ENCODE peak calls at places on chromosomes 13 and 19, in four cellular contexts. One of them, this sample, is unnamed.

GRCh38 chr19:33152178-33152577 is 20.3 kb downstream of the WDR88 start:
- DNase-seq in IMR-90: peak; percentile 50
- DNase-seq in A549: no peak
- DNase-seq in K562: no peak
- DNase-seq in this sample: no peak

GRCh38 chr19:47745010-47745901 is at the start of gene NOP53:
- DNase-seq in IMR-90: peak; percentile 96
- DNase-seq in K562: peak; percentile 83
- DNase-seq in A549: peak; percentile 99
- DNase-seq in this sample: peak; percentile 96

GRCh38 chr13:37023871-37024270 is 23.3 kb downstream of the EXOSC8 start:
- DNase-seq in IMR-90: peak; percentile 70
- DNase-seq in A549: no peak
- DNase-seq in K562: no peak
- DNase-seq in this sample: no peak

GRCh38 chr13:84605927-84606326 is 723.7 kb upstream of the SLITRK1 start:
- DNase-seq in A549: no peak
- DNase-seq in K562: no peak
- DNase-seq in IMR-90: no peak
- DNase-seq in this sample: no peak

GRCh38 chr19:46610851-46611770 is 10.0 kb downstream of the CALM3 start:
- DNase-seq in K562: no peak
- DNase-seq in A549: no peak
- DNase-seq in IMR-90: peak; percentile 36
- DNase-seq in this sample: peak; percentile 10

GRCh38 chr13:45040626-45041025 is 51.3 kb downstream of the GPALPP1 start:
- DNase-seq in IMR-90: no peak
- DNase-seq in K562: no peak
- DNase-seq in A549: no peak
- DNase-seq in this sample: no peak

GRCh38 chr19:48560095-48560530 is 8.1 kb downstream of the SULT2B1 start:
- DNase-seq in A549: peak; percentile 72
- DNase-seq in K562: peak; percentile 47
- DNase-seq in IMR-90: no peak
- DNase-seq in this sample: no peak

GRCh38 chr19:46955114-46955812 is 64.4 kb upstream of the NPAS1 start:
- DNase-seq in A549: no peak
- DNase-seq in K562: peak; percentile 38
- DNase-seq in IMR-90: peak; percentile 52
- DNase-seq in this sample: no peak

GRCh38 chr13:111531505-111531904 is 211.1 kb downstream of the TEX29 start:
- DNase-seq in K562: no peak
- DNase-seq in IMR-90: peak; percentile 0
- DNase-seq in A549: peak; percentile 6
- DNase-seq in this sample: no peak

GRCh38 chr19:5578094-5578846 is 10.5 kb upstream of the TINCR start:
- DNase-seq in K562: peak; percentile 90
- DNase-seq in IMR-90: peak; percentile 38
- DNase-seq in A549: peak; percentile 33
- DNase-seq in this sample: peak; percentile 95

DNA sequence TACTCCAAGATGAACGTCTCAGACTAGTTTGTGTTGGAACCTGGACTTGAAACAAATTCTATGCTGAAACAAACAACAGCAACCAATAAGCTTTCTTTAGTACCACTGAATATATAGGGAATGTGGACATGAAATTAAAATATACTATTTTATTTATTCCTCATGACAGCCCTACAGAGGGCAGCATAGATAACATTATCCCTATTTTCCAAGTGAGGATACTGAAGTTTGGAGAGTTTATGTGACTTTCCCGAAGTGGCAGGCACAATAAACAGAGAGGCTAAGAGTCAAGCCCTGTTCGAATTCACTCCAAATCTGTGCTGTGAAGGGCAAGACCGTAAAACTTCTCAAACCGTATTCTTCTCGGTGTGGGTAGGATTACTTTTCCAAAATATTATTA is 509.9 kb upstream of the GPC6 start:
- DNase-seq in IMR-90: peak; percentile 19
- DNase-seq in K562: no peak
- DNase-seq in A549: no peak
- DNase-seq in this sample: no peak
- TF ChIP-seq RFX5 in IMR-90: no peak
- TF ChIP-seq RFX5 in K562: no peak
- TF ChIP-seq RFX5 in A549: no peak
- TF ChIP-seq RFX5 in this sample: no peak

GRCh38 chr19:39934584-39935233 is at the start of gene FCGBP:
- DNase-seq in IMR-90: no peak
- DNase-seq in K562: no peak
- DNase-seq in A549: no peak
- DNase-seq in this sample: no peak

GRCh38 chr19:39935262-39935661 is 828 bp upstream of the FCGBP start:
- DNase-seq in A549: no peak
- DNase-seq in IMR-90: no peak
- DNase-seq in K562: no peak
- DNase-seq in this sample: no peak

GRCh38 chr19:39936622-39937021 is 2.2 kb upstream of the FCGBP start:
- DNase-seq in IMR-90: no peak
- DNase-seq in K562: no peak
- DNase-seq in A549: no peak
- DNase-seq in this sample: no peak

GRCh38 chr19:39937094-39937493 is 2.7 kb upstream of the FCGBP start:
- DNase-seq in A549: no peak
- DNase-seq in IMR-90: no peak
- DNase-seq in K562: no peak
- DNase-seq in this sample: no peak

DNA sequence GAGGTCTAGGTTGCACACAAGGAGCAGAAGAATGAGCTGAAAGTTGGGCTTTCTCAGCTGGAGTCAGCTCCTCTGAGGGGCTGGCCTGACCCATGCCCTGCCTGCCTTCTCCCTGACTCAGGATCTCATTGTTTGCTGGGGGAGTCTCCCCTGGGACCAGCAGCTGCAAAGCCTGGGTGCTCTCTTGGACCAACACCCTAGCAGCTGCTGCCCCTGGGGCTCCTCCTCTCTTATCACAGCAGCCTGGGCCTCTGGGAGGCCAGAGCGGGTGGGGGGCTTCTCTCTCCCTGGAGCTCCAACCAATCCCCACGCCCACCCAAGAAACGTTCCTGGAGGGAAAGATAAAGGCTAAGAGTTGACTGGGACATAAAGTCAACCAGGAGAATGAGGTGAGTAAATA is 1.6 kb upstream of the FCGBP start:
- DNase-seq in IMR-90: no peak
- DNase-seq in K562: no peak
- DNase-seq in A549: peak; percentile 65
- DNase-seq in this sample: no peak
- TF ChIP-seq RFX5 in IMR-90: no peak
- TF ChIP-seq RFX5 in K562: no peak
- TF ChIP-seq RFX5 in A549: no peak
- TF ChIP-seq RFX5 in this sample: no peak

GRCh38 chr19:4525563-4526002 is 7.3 kb upstream of the PLIN4 start:
- DNase-seq in A549: no peak
- DNase-seq in IMR-90: no peak
- DNase-seq in K562: no peak
- DNase-seq in this sample: no peak

GRCh38 chr19:4521888-4522242 is 3.6 kb upstream of the PLIN4 start:
- DNase-seq in IMR-90: no peak
- DNase-seq in A549: no peak
- DNase-seq in K562: no peak
- DNase-seq in this sample: no peak

GRCh38 chr19:4524808-4525562 is 6.7 kb upstream of the PLIN4 start:
- DNase-seq in K562: peak; percentile 65
- DNase-seq in IMR-90: no peak
- DNase-seq in A549: peak; percentile 51
- DNase-seq in this sample: peak; percentile 79

GRCh38 chr19:4522291-4523002 is 4.2 kb upstream of the PLIN4 start:
- DNase-seq in IMR-90: no peak
- DNase-seq in K562: no peak
- DNase-seq in A549: no peak
- DNase-seq in this sample: no peak

GRCh38 chr19:4523306-4524110 is 5.2 kb upstream of the PLIN4 start:
- DNase-seq in IMR-90: peak; percentile 10
- DNase-seq in K562: peak; percentile 83
- DNase-seq in A549: peak; percentile 57
- DNase-seq in this sample: peak; percentile 86
- TF ChIP-seq RFX5 in IMR-90: no peak
- TF ChIP-seq RFX5 in K562: no peak
- TF ChIP-seq RFX5 in A549: no peak
- TF ChIP-seq RFX5 in this sample: no peak

DNA sequence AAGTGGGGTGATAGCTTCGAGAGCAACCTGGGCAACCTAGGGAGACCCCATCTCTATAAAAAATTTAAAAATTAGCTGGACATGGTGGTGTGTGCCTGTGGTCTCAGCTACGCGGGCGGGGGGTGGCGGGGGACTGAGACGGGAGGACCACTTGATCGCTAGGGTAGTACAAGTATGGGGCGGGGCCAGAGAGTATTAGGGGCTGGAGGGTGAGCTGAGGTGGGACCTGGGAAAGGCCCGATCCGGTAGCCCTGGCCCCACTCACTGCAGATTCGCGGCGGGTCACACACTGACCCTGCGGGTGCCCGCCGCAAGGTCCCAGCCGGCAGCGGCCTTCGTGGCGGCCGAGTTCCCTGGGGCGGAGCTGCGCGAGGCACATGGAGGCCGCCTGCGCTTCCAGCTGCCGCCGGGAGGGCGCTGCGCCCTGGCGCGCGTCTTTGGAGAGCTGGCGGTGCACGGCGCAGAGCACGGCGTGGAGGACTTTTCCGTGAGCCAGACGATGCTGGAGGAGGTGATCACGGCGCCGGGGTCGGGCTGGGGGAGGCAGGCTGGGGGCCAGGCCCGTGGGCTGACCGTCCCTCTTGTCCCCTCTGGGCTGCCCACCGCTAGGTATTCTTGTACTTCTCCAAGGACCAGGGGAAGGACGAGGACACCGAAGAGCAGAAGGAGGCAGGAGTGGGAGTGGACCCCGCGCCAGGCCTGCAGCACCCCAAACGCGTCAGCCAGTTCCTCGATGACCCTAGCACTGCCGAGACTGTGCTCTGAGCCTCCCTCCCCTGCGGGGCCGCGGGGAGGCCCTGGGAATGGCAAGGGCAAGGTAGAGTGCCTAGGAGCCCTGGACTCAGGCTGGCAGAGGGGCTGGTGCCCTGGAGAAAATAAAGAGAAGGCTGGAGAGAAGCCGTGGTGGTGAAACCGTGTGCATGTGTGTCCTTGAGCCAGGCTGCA is 2.0 kb upstream of the ARHGAP45 start:
- DNase-seq in A549: peak; percentile 77
- DNase-seq in K562: no peak
- DNase-seq in IMR-90: peak; percentile 68
- DNase-seq in this sample: peak; percentile 88
- TF ChIP-seq RFX5 in A549: no peak
- TF ChIP-seq RFX5 in K562: no peak
- TF ChIP-seq RFX5 in IMR-90: no peak
- TF ChIP-seq RFX5 in this sample: no peak